ENCODE peak calls at places on chromosomes 13 and 19, in seven cellular contexts. F, L, G, T, S, H and W are unnamed samples.

GRCh38 chr19:55460670-55461258 is 678 bp downstream of the ISOC2 start:
- DNase-seq in F (peak), L (peak), G (peak), T (peak), S (peak), H (peak), W (peak)

GRCh38 chr13:113182046-113182445 is 23.6 kb downstream of the PROZ start:
- DNase-seq in F (no peak), L (peak), G (no peak), T (no peak), S (no peak), H (no peak), W (no peak)

GRCh38 chr19:39182174-39182505 is 14.6 kb upstream of the NCCRP1 start:
- DNase-seq in F (no peak), L (no peak), G (no peak), T (no peak), S (no peak), H (peak), W (no peak)

GRCh38 chr19:49676136-49676689 is 858 bp upstream of the PRMT1 start:
- DNase-seq in F (peak), L (peak), G (no peak), T (peak), S (peak), H (peak), W (peak)

GRCh38 chr13:33262997-33263396 is 22.6 kb downstream of the STARD13 start:
- DNase-seq in F (no peak), L (no peak), G (no peak), T (no peak), S (no peak), H (no peak), W (no peak)

GRCh38 chr13:33723365-33723764 is 94.6 kb upstream of the RFC3 start:
- DNase-seq in F (no peak), L (peak), G (no peak), T (no peak), S (no peak), H (no peak), W (no peak)

GRCh38 chr13:36885901-36886300 is 34.1 kb downstream of the SMAD9 start:
- DNase-seq in F (peak), L (no peak), G (no peak), T (no peak), S (no peak), H (no peak), W (no peak)

GRCh38 chr13:41411536-41411935 is 45.8 kb upstream of the RGCC start:
- DNase-seq in F (peak), L (peak), G (no peak), T (peak), S (peak), H (peak), W (peak)

GRCh38 chr13:91664036-91664435 is 265.6 kb downstream of the GPC5 start:
- DNase-seq in F (peak), L (no peak), G (no peak), T (no peak), S (peak), H (no peak), W (no peak)

GRCh38 chr13:80131204-80131603 is 209.7 kb downstream of the SPRY2 start:
- DNase-seq in F (peak), L (peak), G (no peak), T (peak), S (peak), H (peak), W (no peak)

GRCh38 chr13:40016953-40017660 is 361.6 kb downstream of the COG6 start:
- DNase-seq in F (no peak), L (no peak), G (no peak), T (no peak), S (no peak), H (no peak), W (no peak)

GRCh38 chr19:24000656-24001055 is 86.0 kb downstream of the ZNF726 start:
- DNase-seq in F (no peak), L (no peak), G (no peak), T (no peak), S (no peak), H (peak), W (no peak)

GRCh38 chr13:33997574-33997973 is 179.6 kb downstream of the RFC3 start:
- DNase-seq in F (no peak), L (no peak), G (no peak), T (no peak), S (no peak), H (no peak), W (no peak)

GRCh38 chr19:48842744-48843162 is 6.5 kb upstream of the HSD17B14 start:
- DNase-seq in F (peak), L (peak), G (peak), T (peak), S (peak), H (peak), W (peak)

GRCh38 chr13:113354831-113355610 is 8.9 kb downstream of the GRTP1 start:
- DNase-seq in F (no peak), L (no peak), G (no peak), T (peak), S (no peak), H (no peak), W (no peak)

GRCh38 chr13:75689686-75690085 is 53.6 kb downstream of the LMO7 start:
- DNase-seq in F (no peak), L (no peak), G (no peak), T (no peak), S (peak), H (no peak), W (no peak)

GRCh38 chr19:40326201-40326600 is 22.0 kb downstream of the C19orf47 start:
- DNase-seq in F (no peak), L (no peak), G (no peak), T (no peak), S (no peak), H (no peak), W (no peak)

GRCh38 chr13:25973576-25973975 is 78.2 kb downstream of the SHISA2 start:
- DNase-seq in F (no peak), L (no peak), G (no peak), T (no peak), S (no peak), H (no peak), W (no peak)

GRCh38 chr13:98959775-98960325 is 18.0 kb downstream of the DOCK9 start:
- DNase-seq in F (no peak), L (no peak), G (no peak), T (no peak), S (no peak), H (no peak), W (no peak)

GRCh38 chr19:4368128-4368820 is 24.9 kb downstream of the MPND start:
- DNase-seq in F (no peak), L (no peak), G (peak), T (no peak), S (peak), H (no peak), W (no peak)

GRCh38 chr19:45564131-45564780 is 20.3 kb downstream of the OPA3 start:
- DNase-seq in F (peak), L (no peak), G (peak), T (peak), S (no peak), H (no peak), W (no peak)

GRCh38 chr13:108268713-108269112 is 805 bp upstream of the TNFSF13B start:
- DNase-seq in F (no peak), L (no peak), G (no peak), T (no peak), S (no peak), H (no peak), W (no peak)

DNA sequence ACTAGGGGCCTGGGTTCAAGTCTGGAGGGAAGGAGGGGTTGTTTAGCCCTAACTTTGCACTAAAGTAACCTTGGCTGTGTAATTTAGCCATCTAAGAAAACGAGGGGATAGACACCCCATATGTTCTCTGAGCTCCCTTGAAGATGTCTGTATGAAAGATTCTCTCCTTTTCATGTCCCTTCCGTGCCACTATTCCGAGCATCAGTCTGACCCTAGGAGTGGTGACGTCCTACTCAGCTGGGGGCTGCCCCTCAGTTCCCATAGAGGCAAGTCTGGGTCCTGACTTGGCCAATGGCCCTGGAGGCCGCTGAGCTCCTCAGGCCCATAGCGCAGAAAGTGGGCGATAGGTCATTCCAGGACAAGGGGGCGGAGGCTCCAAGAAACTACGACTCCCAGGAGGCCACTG is 790 bp upstream of the WDFY2 start:
- DNase-seq in F (no peak), L (no peak), G (no peak), T (no peak), S (no peak), H (no peak), W (no peak)
- H3K9ac ChIP-seq in F (peak), L (peak), G (no peak), T (peak), S (peak), H (no peak), W (no peak)

GRCh38 chr19:41895745-41896580 is 13.0 kb downstream of the ARHGEF1 start:
- DNase-seq in F (peak), L (no peak), G (no peak), T (no peak), S (no peak), H (no peak), W (no peak)
- H2BK120ac ChIP-seq in F (no peak), L (no peak), G (no peak), T (no peak), S (no peak), H (no peak), W (no peak)

GRCh38 chr13:103006706-103007426 is 59.4 kb downstream of the SLC10A2 start:
- DNase-seq in F (no peak), L (no peak), G (no peak), T (no peak), S (no peak), H (no peak), W (no peak)
- H3K9ac ChIP-seq in F (no peak), L (no peak), G (no peak), T (no peak), S (no peak), H (no peak), W (no peak)

GRCh38 chr13:30866692-30867669 is 39.1 kb upstream of the MEDAG start:
- DNase-seq in F (no peak), L (peak), G (no peak), T (no peak), S (no peak), H (peak), W (no peak)
- H2BK120ac ChIP-seq in F (no peak), L (peak), G (no peak), T (no peak), S (peak), H (no peak), W (no peak)

GRCh38 chr19:46859637-46860124 is 1.1 kb upstream of the ARHGAP35 start:
- DNase-seq in F (no peak), L (no peak), G (no peak), T (no peak), S (peak), H (no peak), W (no peak)
- H3K9ac ChIP-seq in F (peak), L (peak), G (peak), T (no peak), S (no peak), H (no peak), W (no peak)